ENCODE peak calls at places on chromosomes 12 and 14, in seven cellular contexts. Y is neural progenitor cell; O is IMR-90; P is pancreas; U is CD8-positive, alpha-beta T cell; F is caudate nucleus; H is SK-N-SH. A is an unnamed sample.

GRCh38 chr12:109764776-109765492 is 51.3 kb downstream of the FAM222A start:
- DNase-seq in Y (no peak), O (no peak), P (no peak), U (no peak), F (no peak), H (peak), A (no peak)

GRCh38 chr14:106846218-106846617 is 1319.8 kb downstream of the TMEM121 start:
- DNase-seq in Y (no peak), O (no peak), P (no peak), U (no peak), F (no peak), H (no peak), A (no peak)

GRCh38 chr14:101495827-101496778 is 65.2 kb upstream of the DIO3 start:
- DNase-seq in Y (no peak), O (no peak), P (peak), U (no peak), F (no peak), H (no peak), A (no peak)

GRCh38 chr14:67557118-67557517 is 24.0 kb downstream of the PLEKHH1 start:
- DNase-seq in Y (no peak), O (peak), P (no peak), U (no peak), F (no peak), H (no peak), A (no peak)

GRCh38 chr12:25041006-25041741 is 92.3 kb upstream of the BCAT1 start:
- DNase-seq in Y (no peak), O (no peak), P (no peak), U (no peak), F (no peak), H (no peak), A (no peak)

GRCh38 chr14:90451443-90451842 is 54.6 kb downstream of the CALM1 start:
- DNase-seq in Y (no peak), O (no peak), P (no peak), U (no peak), F (no peak), H (peak), A (peak)

GRCh38 chr12:81610955-81611889 is 147.9 kb downstream of the PPFIA2 start:
- DNase-seq in Y (peak), O (peak), P (no peak), U (no peak), F (no peak), H (peak), A (no peak)

GRCh38 chr12:54259194-54260011 is 20.5 kb downstream of the CBX5 start:
- DNase-seq in Y (peak), O (peak), P (peak), U (peak), F (peak), H (peak), A (peak)

GRCh38 chr12:65681226-65681625 is 143.1 kb upstream of the HMGA2 start:
- DNase-seq in Y (no peak), O (peak), P (no peak), U (no peak), F (no peak), H (no peak), A (no peak)

GRCh38 chr12:49541140-49541861 is 2.5 kb downstream of the KCNH3 start:
- DNase-seq in Y (no peak), O (no peak), P (no peak), U (no peak), F (no peak), H (peak), A (no peak)

GRCh38 chr12:108237272-108237671 is 101.8 kb downstream of the CMKLR1 start:
- DNase-seq in Y (peak), O (no peak), P (no peak), U (no peak), F (no peak), H (no peak), A (no peak)

GRCh38 chr12:52069410-52070242 is at the start of gene ATG101:
- DNase-seq in Y (peak), O (peak), P (peak), U (peak), F (peak), H (peak), A (peak)

GRCh38 chr14:71411280-71411595 is 504.0 kb downstream of the PCNX1 start:
- DNase-seq in Y (no peak), O (no peak), P (no peak), U (no peak), F (no peak), H (no peak), A (no peak)

GRCh38 chr12:20140751-20141150 is 227.6 kb upstream of the PDE3A start:
- DNase-seq in Y (no peak), O (no peak), P (no peak), U (no peak), F (no peak), H (no peak), A (no peak)

GRCh38 chr14:93007225-93007997 is 84.5 kb downstream of the CHGA start:
- DNase-seq in Y (no peak), O (peak), P (no peak), U (no peak), F (no peak), H (no peak), A (peak)

GRCh38 chr14:20657216-20658211 is 16.0 kb upstream of the OR6S1 start:
- DNase-seq in Y (peak), O (peak), P (no peak), U (no peak), F (no peak), H (no peak), A (no peak)

GRCh38 chr14:104687601-104688504 is 1.6 kb upstream of the INF2 start:
- DNase-seq in Y (peak), O (no peak), P (peak), U (no peak), F (no peak), H (no peak), A (no peak)

GRCh38 chr12:49622501-49623141 is 740 bp upstream of the PRPF40B start:
- DNase-seq in Y (peak), O (peak), P (peak), U (peak), F (no peak), H (no peak), A (no peak)

GRCh38 chr12:80868576-80868975 is 69.2 kb downstream of the LIN7A start:
- DNase-seq in Y (no peak), O (no peak), P (no peak), U (peak), F (no peak), H (no peak), A (no peak)

GRCh38 chr14:45198551-45198950 is 54.5 kb downstream of the MIS18BP1 start:
- DNase-seq in Y (no peak), O (peak), P (no peak), U (no peak), F (no peak), H (no peak), A (no peak)

GRCh38 chr12:9255837-9256236 is 47.6 kb upstream of the PZP start:
- DNase-seq in Y (no peak), O (no peak), P (no peak), U (no peak), F (no peak), H (no peak), A (no peak)

GRCh38 chr12:129179941-129180340 is 326.7 kb downstream of the GLT1D1 start:
- DNase-seq in Y (no peak), O (no peak), P (no peak), U (no peak), F (no peak), H (no peak), A (no peak)

GRCh38 chr12:52054838-52055741 is 3.8 kb downstream of the NR4A1 start:
- DNase-seq in Y (no peak), O (peak), P (peak), U (no peak), F (no peak), H (no peak), A (no peak)

GRCh38 chr12:12387521-12387920 is 30.6 kb downstream of the BORCS5 start:
- DNase-seq in Y (no peak), O (peak), P (no peak), U (no peak), F (no peak), H (no peak), A (no peak)

GRCh38 chr12:22018860-22019259 is 27.2 kb upstream of the CMAS start:
- DNase-seq in Y (no peak), O (peak), P (no peak), U (no peak), F (no peak), H (no peak), A (no peak)

GRCh38 chr12:117235261-117235660 is 45.0 kb upstream of the FBXO21 start:
- DNase-seq in Y (no peak), O (no peak), P (no peak), U (no peak), F (no peak), H (no peak), A (no peak)

GRCh38 chr14:100138955-100139354 is 20.5 kb downstream of the DEGS2 start:
- DNase-seq in Y (no peak), O (no peak), P (no peak), U (no peak), F (no peak), H (no peak), A (no peak)

GRCh38 chr14:55519473-55520080 is 60.4 kb upstream of the KTN1 start:
- DNase-seq in Y (no peak), O (no peak), P (no peak), U (no peak), F (no peak), H (no peak), A (no peak)

GRCh38 chr14:44700184-44700583 is 193.1 kb upstream of the FSCB start:
- DNase-seq in Y (no peak), O (peak), P (no peak), U (no peak), F (no peak), H (no peak), A (no peak)

GRCh38 chr14:61474021-61474420 is 152.6 kb downstream of the PRKCH start:
- DNase-seq in Y (no peak), O (no peak), P (no peak), U (no peak), F (no peak), H (no peak), A (no peak)

GRCh38 chr14:76129851-76130576 is 21.7 kb upstream of the GPATCH2L start:
- DNase-seq in Y (peak), O (no peak), P (no peak), U (no peak), F (no peak), H (no peak), A (no peak)

GRCh38 chr14:67526676-67527459 is 6.2 kb upstream of the PLEKHH1 start:
- DNase-seq in Y (peak), O (peak), P (peak), U (no peak), F (no peak), H (peak), A (peak)

GRCh38 chr14:35708072-35708471 is 101.0 kb downstream of the RALGAPA1 start:
- DNase-seq in Y (no peak), O (peak), P (no peak), U (no peak), F (no peak), H (no peak), A (no peak)

GRCh38 chr14:65208548-65208947 is 106.2 kb upstream of the MAX start:
- DNase-seq in Y (no peak), O (no peak), P (no peak), U (no peak), F (no peak), H (no peak), A (no peak)

GRCh38 chr12:33609910-33610309 is 170.3 kb upstream of the SYT10 start:
- DNase-seq in Y (no peak), O (no peak), P (no peak), U (no peak), F (no peak), H (no peak), A (no peak)

GRCh38 chr14:87810711-87811110 is 182.3 kb downstream of the GALC start:
- DNase-seq in Y (no peak), O (no peak), P (no peak), U (no peak), F (no peak), H (peak), A (no peak)

GRCh38 chr12:57173089-57173488 is 25.7 kb upstream of the LRP1-AS start:
- DNase-seq in Y (peak), O (no peak), P (no peak), U (peak), F (no peak), H (peak), A (no peak)

GRCh38 chr14:39232554-39233415 is 930 bp upstream of the MIA2 start:
- DNase-seq in Y (no peak), O (peak), P (no peak), U (no peak), F (no peak), H (no peak), A (no peak)

GRCh38 chr12:19547258-19547657 is 108.0 kb downstream of the AEBP2 start:
- DNase-seq in Y (no peak), O (peak), P (no peak), U (no peak), F (no peak), H (no peak), A (no peak)

DNA sequence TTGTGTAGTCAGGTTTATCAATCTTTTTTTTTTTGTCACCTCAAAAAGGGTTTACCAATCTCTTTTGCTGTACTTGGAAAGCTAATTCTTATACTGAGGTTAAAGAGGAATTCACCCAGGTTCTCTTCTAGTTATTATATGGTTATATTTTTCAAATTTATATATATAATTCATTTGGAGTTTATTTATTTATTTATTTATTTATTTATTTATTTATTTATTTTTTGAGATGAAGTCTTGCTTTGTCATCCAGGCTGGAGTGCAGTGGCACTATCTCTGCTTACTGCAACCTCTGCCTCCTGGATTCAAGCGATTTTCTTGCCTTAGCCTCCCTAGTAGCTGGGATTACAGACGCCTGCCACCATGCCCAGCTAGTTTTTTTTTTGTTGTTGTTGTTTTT is 73.8 kb downstream of the GPR135 start:
- DNase-seq in Y (no peak), O (no peak), P (no peak), U (no peak), F (no peak), H (no peak), A (no peak)
- H3K27ac ChIP-seq in Y (no peak), O (no peak), P (no peak), U (no peak), F (no peak), H (no peak), A (no peak)

DNA sequence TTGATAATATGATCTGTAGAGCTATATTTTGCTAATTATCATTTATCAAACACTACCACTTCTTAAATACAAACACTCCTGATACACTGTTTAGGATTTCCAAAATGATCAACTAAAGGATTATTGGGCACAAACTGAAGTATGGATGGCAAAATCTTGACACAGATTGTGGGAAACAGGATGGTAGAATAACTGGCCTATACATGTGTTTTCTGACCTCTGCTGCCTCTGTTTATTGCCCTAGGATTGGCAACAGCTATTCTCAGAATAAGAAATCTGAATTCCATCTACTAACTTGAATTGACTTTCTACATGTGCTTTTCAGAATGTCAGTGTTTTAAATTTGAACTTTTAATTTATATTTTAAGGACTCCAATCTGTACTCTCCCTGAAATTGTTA is 209.1 kb downstream of the MED13L start:
- DNase-seq in Y (no peak), O (no peak), P (no peak), U (no peak), F (no peak), H (no peak), A (no peak)
- H3K27ac ChIP-seq in Y (no peak), O (no peak), P (no peak), U (no peak), F (no peak), H (peak), A (no peak)

DNA sequence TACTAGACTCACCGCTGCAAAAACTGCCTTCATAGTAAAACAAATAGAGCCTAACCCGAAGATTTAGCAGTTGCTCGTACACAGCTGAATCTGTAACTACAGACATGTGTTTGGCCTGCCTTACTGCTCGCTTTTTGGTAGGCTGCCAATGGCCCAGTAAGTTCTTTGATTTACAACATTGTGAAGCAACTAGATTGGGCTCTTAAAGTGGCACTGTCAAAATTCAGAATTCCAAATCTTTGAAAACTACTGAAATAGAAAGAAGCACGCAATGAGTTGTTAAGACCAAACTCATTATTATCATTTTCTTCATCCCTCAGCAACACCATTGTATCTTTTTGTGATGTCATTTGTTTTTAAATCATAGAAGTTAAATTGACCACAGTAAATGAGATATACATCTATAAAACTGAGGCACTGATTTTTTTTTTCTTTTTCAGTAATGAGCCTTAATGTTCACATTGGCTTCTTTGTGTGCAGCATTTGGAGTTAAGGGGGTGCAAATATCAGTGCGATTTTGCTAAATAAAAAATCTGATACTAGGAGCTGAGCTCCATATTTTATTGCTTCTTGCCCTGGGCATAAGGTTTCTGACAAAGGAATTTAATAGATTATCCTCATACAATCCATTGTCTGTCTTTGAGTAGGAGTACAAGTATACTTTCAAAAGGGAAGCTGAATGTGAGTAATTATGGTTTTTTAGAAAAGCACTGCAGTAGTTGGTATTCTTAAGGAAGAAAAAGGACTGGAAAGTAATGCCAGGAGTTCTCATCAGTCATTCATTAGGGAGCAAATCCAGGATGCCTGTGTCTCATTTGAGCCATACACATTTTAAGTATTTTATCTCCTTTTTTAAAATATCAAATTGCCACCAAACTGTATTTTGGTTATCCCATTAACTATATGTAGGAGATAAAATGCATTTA is 138.5 kb downstream of the KICS2 start:
- DNase-seq in Y (no peak), O (peak), P (peak), U (no peak), F (no peak), H (peak), A (no peak)
- H3K27ac ChIP-seq in Y (no peak), O (peak), P (peak), U (no peak), F (peak), H (peak), A (peak)

DNA sequence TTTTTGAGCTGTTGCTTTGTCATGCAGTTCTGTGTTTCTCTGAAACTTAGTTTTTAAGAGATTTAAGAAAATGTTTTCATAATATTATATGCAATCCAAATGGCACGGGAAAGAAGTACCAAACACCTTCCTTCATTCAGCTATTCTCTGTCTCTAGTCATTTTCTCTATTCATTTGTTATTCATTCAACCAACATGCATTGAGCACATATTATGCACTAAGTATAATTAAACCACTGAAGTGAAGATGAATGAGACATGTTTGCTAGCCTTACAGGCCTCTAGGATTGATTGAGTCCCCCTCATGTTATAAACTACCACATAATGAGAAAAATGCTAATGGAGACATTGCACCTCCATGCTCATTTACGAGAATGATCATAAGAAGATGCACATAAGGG is 45.7 kb upstream of the CCDC91 start:
- DNase-seq in Y (no peak), O (no peak), P (no peak), U (no peak), F (no peak), H (no peak), A (no peak)
- H3K27ac ChIP-seq in Y (no peak), O (no peak), P (no peak), U (no peak), F (no peak), H (no peak), A (no peak)

GRCh38 chr14:73759714-73760597 is 45.8 kb upstream of the PNMA1 start:
- DNase-seq in Y (peak), O (peak), P (peak), U (peak), F (peak), H (peak), A (peak)

GRCh38 chr14:73757381-73757780 is 43.2 kb upstream of the PNMA1 start:
- DNase-seq in Y (no peak), O (no peak), P (no peak), U (no peak), F (no peak), H (no peak), A (no peak)

GRCh38 chr14:73758392-73759182 is 44.4 kb upstream of the PNMA1 start:
- DNase-seq in Y (peak), O (peak), P (peak), U (peak), F (no peak), H (peak), A (peak)

GRCh38 chr14:73759183-73759713 is 45.1 kb upstream of the PNMA1 start:
- DNase-seq in Y (peak), O (peak), P (peak), U (peak), F (no peak), H (peak), A (peak)

GRCh38 chr14:73757876-73758391 is 43.8 kb upstream of the PNMA1 start:
- DNase-seq in Y (no peak), O (no peak), P (no peak), U (no peak), F (no peak), H (peak), A (no peak)
- H3K27ac ChIP-seq in Y (no peak), O (peak), P (peak), U (peak), F (peak), H (peak), A (peak)

GRCh38 chr14:22268875-22269274 is 320.1 kb downstream of the DAD1 start:
- DNase-seq in Y (no peak), O (peak), P (no peak), U (no peak), F (no peak), H (no peak), A (no peak)

GRCh38 chr14:22264759-22265158 is 324.3 kb downstream of the DAD1 start:
- DNase-seq in Y (no peak), O (no peak), P (no peak), U (no peak), F (no peak), H (no peak), A (no peak)

GRCh38 chr14:22266141-22266442 is 322.9 kb downstream of the DAD1 start:
- DNase-seq in Y (no peak), O (peak), P (no peak), U (no peak), F (no peak), H (no peak), A (no peak)

GRCh38 chr14:22265319-22266140 is 323.5 kb downstream of the DAD1 start:
- DNase-seq in Y (peak), O (peak), P (no peak), U (no peak), F (no peak), H (no peak), A (no peak)

DNA sequence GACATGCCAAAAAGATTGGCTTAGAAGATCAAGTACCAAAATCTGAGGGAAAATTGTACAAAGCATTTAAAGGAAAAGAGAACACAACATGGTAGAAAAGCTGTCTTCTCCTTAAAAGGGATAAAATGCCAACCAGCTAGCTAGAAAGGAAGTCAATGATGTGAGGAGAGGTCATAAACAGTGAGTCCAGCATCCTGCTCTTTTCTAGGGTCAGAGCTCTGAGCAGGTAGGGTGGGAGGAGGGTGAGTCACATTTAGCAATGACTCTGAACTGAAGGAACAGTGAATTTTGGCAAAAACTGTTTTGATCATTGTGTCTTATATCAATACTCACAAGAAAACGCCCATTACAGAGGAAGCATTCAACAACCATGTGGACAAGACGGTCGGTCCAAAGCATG is 322.3 kb downstream of the DAD1 start:
- DNase-seq in Y (no peak), O (no peak), P (no peak), U (no peak), F (no peak), H (no peak), A (no peak)
- H3K27ac ChIP-seq in Y (no peak), O (no peak), P (no peak), U (no peak), F (no peak), H (no peak), A (no peak)

A was measured in substantia nigra.